ENCODE peak calls at places on chromosomes 2 and 18, in six cellular contexts. One of them, this sample, is unnamed.

GRCh38 chr2:88690591-88691338 is 708 bp upstream of the RPIA start:
- DNase-seq in IMR-90: peak; percentile 2
- DNase-seq in neuronal stem cell: no peak
- DNase-seq in H1: no peak
- DNase-seq in mesenchymal stem cell: no peak
- DNase-seq in H9: peak; percentile 48
- DNase-seq in this sample: peak; percentile 86

GRCh38 chr2:72919414-72920316 is 2.3 kb downstream of the EMX1 start:
- DNase-seq in IMR-90: no peak
- DNase-seq in neuronal stem cell: no peak
- DNase-seq in H1: peak; percentile 75
- DNase-seq in mesenchymal stem cell: peak; percentile 4
- DNase-seq in H9: peak; percentile 62
- DNase-seq in this sample: peak; percentile 18

GRCh38 chr18:23515911-23516546 is 12.7 kb downstream of the RMC1 start:
- DNase-seq in IMR-90: peak; percentile 76
- DNase-seq in neuronal stem cell: peak; percentile 68
- DNase-seq in H1: peak; percentile 82
- DNase-seq in mesenchymal stem cell: peak; percentile 81
- DNase-seq in H9: peak; percentile 88
- DNase-seq in this sample: peak; percentile 97

GRCh38 chr18:50879302-50880107 is 587 bp downstream of the ME2 start:
- DNase-seq in IMR-90: peak; percentile 38
- DNase-seq in neuronal stem cell: peak; percentile 31
- DNase-seq in H1: no peak
- DNase-seq in mesenchymal stem cell: peak; percentile 65
- DNase-seq in H9: peak; percentile 39
- DNase-seq in this sample: peak; percentile 56

GRCh38 chr2:4914551-4914950 is 777.6 kb upstream of the SOX11 start:
- DNase-seq in IMR-90: no peak
- DNase-seq in neuronal stem cell: no peak
- DNase-seq in H1: no peak
- DNase-seq in mesenchymal stem cell: peak; percentile 86
- DNase-seq in H9: no peak
- DNase-seq in this sample: peak; percentile 85

GRCh38 chr2:240325654-240326031 is 109.8 kb upstream of the GPC1 start:
- DNase-seq in IMR-90: no peak
- DNase-seq in neuronal stem cell: no peak
- DNase-seq in H1: no peak
- DNase-seq in mesenchymal stem cell: no peak
- DNase-seq in H9: no peak
- DNase-seq in this sample: no peak

GRCh38 chr2:104872034-104872865 is 18.3 kb downstream of the POU3F3 start:
- DNase-seq in IMR-90: no peak
- DNase-seq in neuronal stem cell: peak; percentile 37
- DNase-seq in H1: peak; percentile 81
- DNase-seq in mesenchymal stem cell: no peak
- DNase-seq in H9: peak; percentile 83
- DNase-seq in this sample: no peak

GRCh38 chr2:132477436-132477835 is 60.8 kb downstream of the GPR39 start:
- DNase-seq in IMR-90: no peak
- DNase-seq in neuronal stem cell: no peak
- DNase-seq in H1: no peak
- DNase-seq in mesenchymal stem cell: no peak
- DNase-seq in H9: no peak
- DNase-seq in this sample: no peak

GRCh38 chr18:23570912-23571504 is 15.3 kb downstream of the NPC1 start:
- DNase-seq in IMR-90: no peak
- DNase-seq in neuronal stem cell: no peak
- DNase-seq in H1: no peak
- DNase-seq in mesenchymal stem cell: no peak
- DNase-seq in H9: no peak
- DNase-seq in this sample: no peak

GRCh38 chr2:158753561-158754302 is 41.4 kb upstream of the DAPL1 start:
- DNase-seq in IMR-90: peak; percentile 68
- DNase-seq in neuronal stem cell: peak; percentile 67
- DNase-seq in H1: peak; percentile 56
- DNase-seq in mesenchymal stem cell: peak; percentile 65
- DNase-seq in H9: peak; percentile 63
- DNase-seq in this sample: no peak

GRCh38 chr2:42928692-42929576 is 136.6 kb upstream of the HAAO start:
- DNase-seq in IMR-90: peak; percentile 47
- DNase-seq in neuronal stem cell: peak; percentile 42
- DNase-seq in H1: peak; percentile 70
- DNase-seq in mesenchymal stem cell: peak; percentile 58
- DNase-seq in H9: peak; percentile 76
- DNase-seq in this sample: no peak

GRCh38 chr2:237922641-237923361 is 44.0 kb upstream of the UBE2F start:
- DNase-seq in IMR-90: no peak
- DNase-seq in neuronal stem cell: no peak
- DNase-seq in H1: no peak
- DNase-seq in mesenchymal stem cell: no peak
- DNase-seq in H9: no peak
- DNase-seq in this sample: no peak

GRCh38 chr18:78776151-78776550 is 203.5 kb upstream of the SALL3 start:
- DNase-seq in IMR-90: no peak
- DNase-seq in neuronal stem cell: no peak
- DNase-seq in H1: no peak
- DNase-seq in mesenchymal stem cell: no peak
- DNase-seq in H9: no peak
- DNase-seq in this sample: no peak

GRCh38 chr18:30094556-30094955 is 948.0 kb downstream of the DSC3 start:
- DNase-seq in IMR-90: peak; percentile 21
- DNase-seq in neuronal stem cell: no peak
- DNase-seq in H1: no peak
- DNase-seq in mesenchymal stem cell: peak; percentile 65
- DNase-seq in H9: no peak
- DNase-seq in this sample: no peak

GRCh38 chr2:128618642-128619041 is 300.0 kb upstream of the HS6ST1 start:
- DNase-seq in IMR-90: no peak
- DNase-seq in neuronal stem cell: no peak
- DNase-seq in H1: no peak
- DNase-seq in mesenchymal stem cell: no peak
- DNase-seq in H9: no peak
- DNase-seq in this sample: no peak

GRCh38 chr18:23627325-23627724 is 35.4 kb downstream of the ANKRD29 start:
- DNase-seq in IMR-90: peak; percentile 91
- DNase-seq in neuronal stem cell: no peak
- DNase-seq in H1: no peak
- DNase-seq in mesenchymal stem cell: peak; percentile 70
- DNase-seq in H9: no peak
- DNase-seq in this sample: no peak

GRCh38 chr2:152573168-152573567 is 144.1 kb downstream of the PRPF40A start:
- DNase-seq in IMR-90: peak; percentile 93
- DNase-seq in neuronal stem cell: no peak
- DNase-seq in H1: no peak
- DNase-seq in mesenchymal stem cell: peak; percentile 94
- DNase-seq in H9: no peak
- DNase-seq in this sample: peak; percentile 83

GRCh38 chr2:30708491-30709290 is 98.6 kb downstream of the CAPN13 start:
- DNase-seq in IMR-90: peak; percentile 47
- DNase-seq in neuronal stem cell: no peak
- DNase-seq in H1: peak; percentile 37
- DNase-seq in mesenchymal stem cell: no peak
- DNase-seq in H9: peak; percentile 21
- DNase-seq in this sample: no peak

GRCh38 chr2:30569991-30570390 is 122.9 kb downstream of the LCLAT1 start:
- DNase-seq in IMR-90: peak; percentile 34
- DNase-seq in neuronal stem cell: no peak
- DNase-seq in H1: no peak
- DNase-seq in mesenchymal stem cell: peak; percentile 22
- DNase-seq in H9: no peak
- DNase-seq in this sample: no peak

GRCh38 chr18:68177807-68178702 is 536.9 kb downstream of the TMX3 start:
- DNase-seq in IMR-90: peak; percentile 99
- DNase-seq in neuronal stem cell: no peak
- DNase-seq in H1: no peak
- DNase-seq in mesenchymal stem cell: peak; percentile 92
- DNase-seq in H9: no peak
- DNase-seq in this sample: peak; percentile 35

GRCh38 chr2:98467082-98467536 is 22.5 kb downstream of the INPP4A start:
- DNase-seq in IMR-90: no peak
- DNase-seq in neuronal stem cell: no peak
- DNase-seq in H1: no peak
- DNase-seq in mesenchymal stem cell: no peak
- DNase-seq in H9: no peak
- DNase-seq in this sample: no peak

GRCh38 chr2:189609423-189609816 is 28.8 kb upstream of the SLC40A1 start:
- DNase-seq in IMR-90: peak; percentile 59
- DNase-seq in neuronal stem cell: no peak
- DNase-seq in H1: no peak
- DNase-seq in mesenchymal stem cell: peak; percentile 11
- DNase-seq in H9: no peak
- DNase-seq in this sample: peak; percentile 81

GRCh38 chr2:120661551-120661950 is 74.1 kb upstream of the GLI2 start:
- DNase-seq in IMR-90: no peak
- DNase-seq in neuronal stem cell: no peak
- DNase-seq in H1: peak; percentile 74
- DNase-seq in mesenchymal stem cell: no peak
- DNase-seq in H9: peak; percentile 94
- DNase-seq in this sample: no peak

GRCh38 chr2:98498703-98499445 is 54.2 kb downstream of the INPP4A start:
- DNase-seq in IMR-90: no peak
- DNase-seq in neuronal stem cell: no peak
- DNase-seq in H1: no peak
- DNase-seq in mesenchymal stem cell: no peak
- DNase-seq in H9: no peak
- DNase-seq in this sample: no peak

GRCh38 chr18:5787936-5788335 is 107.4 kb downstream of the TMEM200C start:
- DNase-seq in IMR-90: no peak
- DNase-seq in neuronal stem cell: no peak
- DNase-seq in H1: no peak
- DNase-seq in mesenchymal stem cell: no peak
- DNase-seq in H9: no peak
- DNase-seq in this sample: no peak

GRCh38 chr2:129160879-129161278 is 818.6 kb upstream of the RAB6C start:
- DNase-seq in IMR-90: no peak
- DNase-seq in neuronal stem cell: no peak
- DNase-seq in H1: no peak
- DNase-seq in mesenchymal stem cell: no peak
- DNase-seq in H9: no peak
- DNase-seq in this sample: no peak

GRCh38 chr2:5290911-5291546 is 401.2 kb upstream of the SOX11 start:
- DNase-seq in IMR-90: no peak
- DNase-seq in neuronal stem cell: no peak
- DNase-seq in H1: no peak
- DNase-seq in mesenchymal stem cell: no peak
- DNase-seq in H9: no peak
- DNase-seq in this sample: no peak

GRCh38 chr2:203338322-203338721 is 10.1 kb downstream of the ABI2 start:
- DNase-seq in IMR-90: no peak
- DNase-seq in neuronal stem cell: no peak
- DNase-seq in H1: no peak
- DNase-seq in mesenchymal stem cell: no peak
- DNase-seq in H9: no peak
- DNase-seq in this sample: no peak

GRCh38 chr2:55922488-55922887 is 1.1 kb downstream of the EFEMP1 start:
- DNase-seq in IMR-90: peak; percentile 58
- DNase-seq in neuronal stem cell: peak; percentile 23
- DNase-seq in H1: peak; percentile 48
- DNase-seq in mesenchymal stem cell: peak; percentile 69
- DNase-seq in H9: peak; percentile 55
- DNase-seq in this sample: no peak

GRCh38 chr2:186950694-186951093 is 101.7 kb upstream of the ZSWIM2 start:
- DNase-seq in IMR-90: peak; percentile 14
- DNase-seq in neuronal stem cell: no peak
- DNase-seq in H1: peak; percentile 20
- DNase-seq in mesenchymal stem cell: peak; percentile 83
- DNase-seq in H9: no peak
- DNase-seq in this sample: no peak

DNA sequence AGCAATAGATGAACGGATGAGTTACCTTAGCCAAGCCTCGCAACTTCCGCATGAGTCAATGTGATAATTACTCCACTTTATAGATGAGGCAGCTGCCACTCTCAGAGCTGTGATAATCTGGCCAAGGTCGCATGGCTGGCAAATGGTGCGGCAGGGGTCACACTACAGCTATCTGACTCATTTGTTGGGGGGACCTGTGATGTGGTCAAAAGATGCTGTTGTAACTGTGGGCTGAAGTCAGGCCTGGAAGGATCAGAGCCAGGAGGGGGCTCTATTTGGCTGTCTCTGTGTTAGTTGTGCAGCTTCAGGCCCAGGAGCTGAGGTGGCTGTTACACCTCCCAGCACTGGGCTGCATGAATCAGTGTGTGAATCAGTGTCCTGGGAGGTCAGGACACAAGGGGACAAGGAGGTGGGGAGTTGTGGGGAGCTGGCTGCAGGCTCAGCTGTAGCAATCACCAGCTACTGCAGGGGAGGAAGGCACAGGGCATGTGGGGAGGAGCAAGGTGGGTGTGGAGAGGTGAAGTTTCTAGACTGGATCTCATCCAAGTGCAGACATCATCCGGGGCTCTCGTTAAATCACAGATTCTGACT is 33.1 kb downstream of the NGEF start:
- DNase-seq in IMR-90: peak; percentile 77
- DNase-seq in neuronal stem cell: no peak
- DNase-seq in H1: no peak
- DNase-seq in mesenchymal stem cell: peak; percentile 40
- DNase-seq in H9: no peak
- DNase-seq in this sample: no peak
- H2AFZ ChIP-seq in IMR-90: peak overlapping the region; percentile 84
- H2AFZ ChIP-seq in neuronal stem cell: no peak overlapping the region
- H2AFZ ChIP-seq in H1: no peak overlapping the region
- H2AFZ ChIP-seq in mesenchymal stem cell: no peak overlapping the region
- H2AFZ ChIP-seq in H9: no peak overlapping the region
- H2AFZ ChIP-seq in this sample: no peak overlapping the region

GRCh38 chr2:210460863-210461227 is 15.7 kb downstream of the LANCL1 start:
- DNase-seq in IMR-90: no peak
- DNase-seq in neuronal stem cell: no peak
- DNase-seq in H1: no peak
- DNase-seq in mesenchymal stem cell: no peak
- DNase-seq in H9: no peak
- DNase-seq in this sample: no peak
- H3K14ac ChIP-seq in IMR-90: no peak overlapping the region
- H3K14ac ChIP-seq in neuronal stem cell: no peak overlapping the region
- H3K14ac ChIP-seq in H1: no peak overlapping the region
- H3K14ac ChIP-seq in mesenchymal stem cell: no peak overlapping the region
- H3K14ac ChIP-seq in H9: no peak overlapping the region
- H3K14ac ChIP-seq in this sample: no peak overlapping the region

DNA sequence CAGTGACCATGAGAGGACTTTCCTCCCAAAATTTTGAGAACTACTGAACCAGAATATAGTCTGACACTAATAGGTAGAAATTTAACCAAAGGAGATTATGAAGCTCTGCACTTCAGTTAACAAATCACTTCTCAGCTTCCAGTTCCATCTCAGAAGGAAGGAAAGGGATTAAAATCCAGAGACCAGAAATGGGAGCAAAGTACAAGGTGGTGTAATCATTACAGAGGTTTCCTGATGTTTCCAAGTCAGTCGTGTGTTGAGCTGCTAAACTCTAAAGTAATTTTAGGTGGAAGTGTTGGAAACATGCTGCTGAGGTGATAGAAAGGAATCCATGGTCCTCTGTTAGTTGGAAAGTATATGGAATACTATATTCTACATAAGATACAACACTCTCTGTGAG is 10.8 kb downstream of the TYMS start:
- DNase-seq in IMR-90: no peak
- DNase-seq in neuronal stem cell: no peak
- DNase-seq in H1: no peak
- DNase-seq in mesenchymal stem cell: no peak
- DNase-seq in H9: no peak
- DNase-seq in this sample: no peak
- H2AFZ ChIP-seq in IMR-90: no peak overlapping the region
- H2AFZ ChIP-seq in neuronal stem cell: no peak overlapping the region
- H2AFZ ChIP-seq in H1: no peak overlapping the region
- H2AFZ ChIP-seq in mesenchymal stem cell: no peak overlapping the region
- H2AFZ ChIP-seq in H9: no peak overlapping the region
- H2AFZ ChIP-seq in this sample: no peak overlapping the region

GRCh38 chr2:112480540-112481049 is 1.4 kb upstream of the TTL start:
- DNase-seq in IMR-90: no peak
- DNase-seq in neuronal stem cell: no peak
- DNase-seq in H1: no peak
- DNase-seq in mesenchymal stem cell: no peak
- DNase-seq in H9: no peak
- DNase-seq in this sample: peak; percentile 13
- H3K14ac ChIP-seq in IMR-90: no peak overlapping the region
- H3K14ac ChIP-seq in neuronal stem cell: peak overlapping the region; percentile 77
- H3K14ac ChIP-seq in H1: no peak overlapping the region
- H3K14ac ChIP-seq in mesenchymal stem cell: no peak overlapping the region
- H3K14ac ChIP-seq in H9: no peak overlapping the region
- H3K14ac ChIP-seq in this sample: no peak overlapping the region

This sample was measured in trophoblast cell.